ENCODE peak calls at places on chromosomes 13 and 19, in seven cellular contexts. Y is H1, C is HepG2, A is GM12878, K is SK-N-SH, H is K562, T is HCT116. J is an unnamed sample.

GRCh38 chr19:538641-539428 is 5.0 kb upstream of the GZMM start:
- DNase-seq in Y (no peak), C (no peak), A (no peak), K (no peak), H (no peak), T (no peak), J (no peak)

GRCh38 chr13:98267080-98267912 is 90.2 kb upstream of the RNF113B start:
- DNase-seq in Y (no peak), C (peak; percentile 94), A (peak; percentile 33), K (no peak), H (no peak), T (no peak), J (peak; percentile 52)

GRCh38 chr19:17473041-17473440 is 2.7 kb downstream of the SLC27A1 start:
- DNase-seq in Y (no peak), C (no peak), A (no peak), K (no peak), H (peak; percentile 37), T (peak; percentile 35), J (no peak)

GRCh38 chr13:67878376-67878775 is 648.2 kb upstream of the PCDH9 start:
- DNase-seq in Y (no peak), C (no peak), A (no peak), K (no peak), H (no peak), T (no peak), J (no peak)

GRCh38 chr13:43360911-43361605 is 337.7 kb downstream of the DNAJC15 start:
- DNase-seq in Y (no peak), C (no peak), A (no peak), K (no peak), H (no peak), T (no peak), J (no peak)

GRCh38 chr19:47421244-47421786 is 2.0 kb upstream of the MEIS3 start:
- DNase-seq in Y (no peak), C (no peak), A (no peak), K (no peak), H (no peak), T (no peak), J (no peak)

GRCh38 chr19:10122066-10122465 is 2.4 kb upstream of the EIF3G start:
- DNase-seq in Y (no peak), C (no peak), A (no peak), K (no peak), H (no peak), T (no peak), J (no peak)

GRCh38 chr19:8557637-8558238 is 19.5 kb downstream of the MYO1F start:
- DNase-seq in Y (no peak), C (no peak), A (no peak), K (no peak), H (no peak), T (no peak), J (no peak)

GRCh38 chr13:45564108-45564507 is 51.4 kb downstream of the ERICH6B start:
- DNase-seq in Y (no peak), C (peak; percentile 22), A (no peak), K (no peak), H (no peak), T (no peak), J (no peak)

GRCh38 chr19:45130888-45131615 is 29.7 kb downstream of the NKPD1 start:
- DNase-seq in Y (no peak), C (peak; percentile 73), A (no peak), K (no peak), H (no peak), T (peak; percentile 19), J (no peak)

GRCh38 chr19:58003153-58003828 is 671 bp upstream of the ZNF606 start:
- DNase-seq in Y (no peak), C (no peak), A (no peak), K (no peak), H (no peak), T (no peak), J (no peak)

DNA sequence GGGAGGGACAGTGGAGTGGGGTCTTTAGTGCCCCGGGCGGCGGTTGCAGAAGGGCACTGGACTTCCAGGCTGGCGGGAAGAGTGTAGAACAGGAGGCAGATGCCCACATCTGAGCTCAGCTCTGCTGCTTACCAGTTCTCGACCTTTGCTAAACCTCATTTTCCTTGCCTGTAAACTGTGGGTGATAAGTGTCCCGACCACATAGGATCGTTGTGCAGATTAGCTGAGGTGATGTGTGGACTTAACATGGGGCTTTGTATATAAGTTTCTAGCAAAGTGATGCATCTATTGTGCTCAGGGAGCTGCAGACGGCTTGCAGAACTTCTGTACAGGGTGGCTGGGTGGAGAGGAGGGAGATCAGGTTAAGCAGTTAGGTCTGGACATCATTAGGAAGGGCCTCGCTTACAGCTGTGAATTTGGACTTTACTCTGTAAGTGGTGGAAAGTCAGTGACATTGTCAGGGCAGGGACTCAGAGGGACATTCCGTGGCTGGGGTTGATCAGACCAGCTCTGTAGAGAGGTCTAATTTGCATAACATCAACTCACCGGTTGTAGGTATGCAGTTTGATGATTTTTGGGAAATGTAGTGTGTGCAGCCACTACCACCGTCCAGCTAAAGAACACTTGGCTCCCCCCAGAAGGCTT is 70.0 kb downstream of the SPATA13 start:
- DNase-seq in Y (no peak), C (no peak), A (no peak), K (no peak), H (no peak), T (no peak), J (no peak)
- TF ChIP-seq JUND in Y (no peak), C (no peak), A (no peak), K (no peak), H (no peak), T (no peak), J (no peak)

DNA sequence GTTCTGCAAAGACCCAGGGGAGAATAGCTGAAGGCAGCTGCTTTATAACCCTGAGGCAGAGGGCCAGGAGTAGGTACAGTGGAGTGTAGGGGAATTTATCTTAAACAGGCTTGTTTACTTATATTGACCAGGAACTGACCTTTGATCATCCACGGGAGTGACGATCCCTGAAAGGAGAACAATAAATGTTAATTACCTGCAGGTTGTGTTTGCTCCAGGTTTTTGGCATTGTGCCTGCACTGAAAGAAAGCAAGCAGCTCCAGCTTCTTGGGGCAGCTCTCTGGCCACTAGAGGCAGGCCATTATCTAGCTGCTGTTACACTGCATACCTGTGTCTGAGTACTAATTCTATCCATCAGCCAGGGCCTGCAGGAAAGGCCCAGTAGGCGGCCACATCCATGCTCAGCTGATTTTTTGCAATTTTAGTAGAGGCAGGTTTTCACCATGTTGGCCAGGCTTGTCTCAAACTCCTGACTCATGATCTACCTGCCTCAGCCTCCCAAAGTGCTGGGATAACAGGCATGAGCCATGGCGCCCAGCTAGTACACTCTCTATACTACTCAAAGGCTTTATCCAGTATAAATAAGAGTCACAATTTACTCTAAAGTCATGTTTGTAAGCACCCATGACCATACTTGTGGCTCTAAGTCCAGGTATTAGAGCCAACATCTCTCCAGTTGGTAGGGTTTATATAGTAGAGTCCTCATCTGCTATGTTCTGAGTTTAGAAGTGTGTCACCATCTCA is 8.5 kb upstream of the ZNF91 start:
- DNase-seq in Y (no peak), C (peak; percentile 87), A (no peak), K (no peak), H (no peak), T (no peak), J (peak; percentile 84)
- TF ChIP-seq JUND in Y (no peak), C (no peak), A (no peak), K (no peak), H (no peak), T (no peak), J (no peak)

DNA sequence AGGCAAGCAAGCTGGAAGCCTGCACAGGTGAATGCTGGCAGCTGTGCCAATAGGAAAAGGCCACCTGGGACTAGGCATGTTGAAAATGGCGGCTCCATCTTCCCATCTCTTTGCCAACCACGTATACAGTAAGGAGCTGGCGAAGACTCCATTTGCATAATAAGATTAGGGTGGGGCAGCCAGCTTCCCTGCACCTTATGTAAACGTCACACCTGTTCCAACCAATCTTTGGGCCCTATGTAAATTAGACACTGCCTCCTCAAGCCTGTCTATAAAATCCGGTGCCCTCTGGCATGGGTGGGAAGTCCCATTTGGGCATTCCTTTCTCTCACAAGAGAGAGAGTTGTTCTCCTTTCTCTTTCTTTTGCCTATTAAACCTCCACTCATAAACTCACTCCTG is 16.8 kb downstream of the ADGRE2 start:
- DNase-seq in Y (no peak), C (no peak), A (no peak), K (no peak), H (no peak), T (no peak), J (peak; percentile 92)
- TF ChIP-seq JUND in Y (no peak), C (no peak), A (no peak), K (no peak), H (no peak), T (no peak), J (no peak)

GRCh38 chr13:88745013-88745412 is 1073.8 kb downstream of the SLITRK5 start:
- DNase-seq in Y (no peak), C (no peak), A (no peak), K (no peak), H (no peak), T (no peak), J (no peak)
- TF ChIP-seq JUND in Y (no peak), C (no peak), A (no peak), K (no peak), H (no peak), T (no peak), J (no peak)